ENCODE peak calls at places on chromosomes 11 and 22, in five cellular contexts. G is mucosa of gallbladder, B is HS-5, O is sciatic nerve, N is EL. A is an unnamed sample.
A peak's percentile ranks its signal among the peaks of the same experiment; 100 is the strongest.

GRCh38 chr11:44773351-44773965 is 46.7 kb downstream of the TSPAN18 start:
- DNase-seq in G (no peak), B (no peak), O (peak; percentile 43), N (no peak), A (no peak)

GRCh38 chr11:2783536-2784082 is 83.8 kb upstream of the KCNQ1OT1 start:
- DNase-seq in G (no peak), B (no peak), O (no peak), N (no peak), A (no peak)

GRCh38 chr22:31504282-31504681 is 7.9 kb downstream of the SFI1 start:
- DNase-seq in G (no peak), B (no peak), O (no peak), N (peak; percentile 56), A (peak; percentile 71)

GRCh38 chr11:65415499-65416340 is 6.9 kb upstream of the NEAT1 start:
- DNase-seq in G (no peak), B (no peak), O (peak; percentile 58), N (no peak), A (peak; percentile 17)

GRCh38 chr22:46377566-46378498 is 42.3 kb downstream of the TRMU start:
- DNase-seq in G (peak; percentile 76), B (peak; percentile 10), O (no peak), N (peak; percentile 52), A (peak; percentile 24)

GRCh38 chr11:102377891-102378290 is 30.9 kb downstream of the BIRC2 start:
- DNase-seq in G (no peak), B (no peak), O (no peak), N (no peak), A (no peak)

GRCh38 chr11:133408402-133408801 is 123.9 kb downstream of the OPCML start:
- DNase-seq in G (no peak), B (no peak), O (no peak), N (no peak), A (no peak)

GRCh38 chr11:36131719-36132349 is 157.4 kb downstream of the COMMD9 start:
- DNase-seq in G (peak; percentile 40), B (no peak), O (peak; percentile 76), N (peak; percentile 45), A (peak; percentile 62)

GRCh38 chr22:42596376-42596775 is 18.3 kb downstream of the POLDIP3 start:
- DNase-seq in G (no peak), B (no peak), O (no peak), N (no peak), A (no peak)

GRCh38 chr11:107078375-107078774 is 60.1 kb upstream of the GUCY1A2 start:
- DNase-seq in G (no peak), B (peak; percentile 2), O (no peak), N (peak; percentile 21), A (peak; percentile 7)